ENCODE peak calls at places on chromosomes 11 and 22, in nine cellular contexts. One of them, this sample, is unnamed.

GRCh38 chr11:77654770-77655434 is 17.3 kb upstream of the CLNS1A start:
- DNase-seq in BJ: no peak
- DNase-seq in dorsolateral prefrontal cortex: no peak
- DNase-seq in WTC11: no peak
- DNase-seq in RWPE1: no peak
- DNase-seq in brain microvascular endothelial cell: no peak
- DNase-seq in right lobe of liver: no peak
- DNase-seq in fibroblast of pulmonary artery: no peak
- DNase-seq in cardiac muscle cell: no peak
- DNase-seq in this sample: no peak

GRCh38 chr11:123548774-123549173 is 105.7 kb downstream of the SCN3B start:
- DNase-seq in BJ: no peak
- DNase-seq in dorsolateral prefrontal cortex: no peak
- DNase-seq in WTC11: no peak
- DNase-seq in RWPE1: no peak
- DNase-seq in brain microvascular endothelial cell: no peak
- DNase-seq in right lobe of liver: no peak
- DNase-seq in fibroblast of pulmonary artery: no peak
- DNase-seq in cardiac muscle cell: no peak
- DNase-seq in this sample: no peak

GRCh38 chr22:33202455-33202854 is 144.3 kb upstream of the SYN3 start:
- DNase-seq in BJ: no peak
- DNase-seq in dorsolateral prefrontal cortex: no peak
- DNase-seq in WTC11: no peak
- DNase-seq in RWPE1: no peak
- DNase-seq in brain microvascular endothelial cell: no peak
- DNase-seq in right lobe of liver: no peak
- DNase-seq in fibroblast of pulmonary artery: no peak
- DNase-seq in cardiac muscle cell: no peak
- DNase-seq in this sample: no peak

GRCh38 chr11:120929090-120929489 is 94.8 kb upstream of the TBCEL start:
- DNase-seq in BJ: no peak
- DNase-seq in dorsolateral prefrontal cortex: peak
- DNase-seq in WTC11: no peak
- DNase-seq in RWPE1: no peak
- DNase-seq in brain microvascular endothelial cell: no peak
- DNase-seq in right lobe of liver: no peak
- DNase-seq in fibroblast of pulmonary artery: peak
- DNase-seq in cardiac muscle cell: no peak
- DNase-seq in this sample: no peak

GRCh38 chr11:61546663-61547062 is 34.2 kb downstream of the SYT7 start:
- DNase-seq in BJ: no peak
- DNase-seq in dorsolateral prefrontal cortex: peak
- DNase-seq in WTC11: no peak
- DNase-seq in RWPE1: no peak
- DNase-seq in brain microvascular endothelial cell: no peak
- DNase-seq in right lobe of liver: no peak
- DNase-seq in fibroblast of pulmonary artery: no peak
- DNase-seq in cardiac muscle cell: no peak
- DNase-seq in this sample: no peak

GRCh38 chr22:38467904-38468760 is at the start of gene KDELR3:
- DNase-seq in BJ: no peak
- DNase-seq in dorsolateral prefrontal cortex: peak
- DNase-seq in WTC11: peak
- DNase-seq in RWPE1: peak
- DNase-seq in brain microvascular endothelial cell: peak
- DNase-seq in right lobe of liver: peak
- DNase-seq in fibroblast of pulmonary artery: peak
- DNase-seq in cardiac muscle cell: peak
- DNase-seq in this sample: no peak

GRCh38 chr11:12675951-12676711 is 1.9 kb downstream of the TEAD1 start:
- DNase-seq in BJ: no peak
- DNase-seq in dorsolateral prefrontal cortex: no peak
- DNase-seq in WTC11: no peak
- DNase-seq in RWPE1: peak
- DNase-seq in brain microvascular endothelial cell: no peak
- DNase-seq in right lobe of liver: no peak
- DNase-seq in fibroblast of pulmonary artery: peak
- DNase-seq in cardiac muscle cell: peak
- DNase-seq in this sample: no peak

GRCh38 chr11:58192229-58192628 is 3.4 kb downstream of the OR9Q2 start:
- DNase-seq in BJ: no peak
- DNase-seq in dorsolateral prefrontal cortex: no peak
- DNase-seq in WTC11: no peak
- DNase-seq in RWPE1: no peak
- DNase-seq in brain microvascular endothelial cell: no peak
- DNase-seq in right lobe of liver: no peak
- DNase-seq in fibroblast of pulmonary artery: no peak
- DNase-seq in cardiac muscle cell: no peak
- DNase-seq in this sample: no peak

GRCh38 chr11:27041141-27041869 is 690 bp downstream of the BBOX1 start:
- DNase-seq in BJ: no peak
- DNase-seq in dorsolateral prefrontal cortex: no peak
- DNase-seq in WTC11: no peak
- DNase-seq in RWPE1: no peak
- DNase-seq in brain microvascular endothelial cell: no peak
- DNase-seq in right lobe of liver: no peak
- DNase-seq in fibroblast of pulmonary artery: no peak
- DNase-seq in cardiac muscle cell: no peak
- DNase-seq in this sample: no peak

GRCh38 chr11:120710354-120711187 is 199.0 kb downstream of the GRIK4 start:
- DNase-seq in BJ: peak
- DNase-seq in dorsolateral prefrontal cortex: peak
- DNase-seq in WTC11: peak
- DNase-seq in RWPE1: peak
- DNase-seq in brain microvascular endothelial cell: peak
- DNase-seq in right lobe of liver: no peak
- DNase-seq in fibroblast of pulmonary artery: peak
- DNase-seq in cardiac muscle cell: peak
- DNase-seq in this sample: peak

GRCh38 chr22:47069270-47069669 is 306.8 kb downstream of the TBC1D22A start:
- DNase-seq in BJ: no peak
- DNase-seq in dorsolateral prefrontal cortex: no peak
- DNase-seq in WTC11: no peak
- DNase-seq in RWPE1: no peak
- DNase-seq in brain microvascular endothelial cell: no peak
- DNase-seq in right lobe of liver: peak
- DNase-seq in fibroblast of pulmonary artery: no peak
- DNase-seq in cardiac muscle cell: no peak
- DNase-seq in this sample: no peak

GRCh38 chr11:126387856-126388255 is 32.4 kb downstream of the ST3GAL4 start:
- DNase-seq in BJ: no peak
- DNase-seq in dorsolateral prefrontal cortex: no peak
- DNase-seq in WTC11: no peak
- DNase-seq in RWPE1: no peak
- DNase-seq in brain microvascular endothelial cell: no peak
- DNase-seq in right lobe of liver: no peak
- DNase-seq in fibroblast of pulmonary artery: no peak
- DNase-seq in cardiac muscle cell: peak
- DNase-seq in this sample: no peak

GRCh38 chr11:119419834-119420492 is 3.0 kb downstream of the THY1 start:
- DNase-seq in BJ: no peak
- DNase-seq in dorsolateral prefrontal cortex: no peak
- DNase-seq in WTC11: no peak
- DNase-seq in RWPE1: no peak
- DNase-seq in brain microvascular endothelial cell: no peak
- DNase-seq in right lobe of liver: no peak
- DNase-seq in fibroblast of pulmonary artery: no peak
- DNase-seq in cardiac muscle cell: no peak
- DNase-seq in this sample: no peak

GRCh38 chr22:40348025-40348658 is 1.8 kb downstream of the ADSL start:
- DNase-seq in BJ: no peak
- DNase-seq in dorsolateral prefrontal cortex: peak
- DNase-seq in WTC11: peak
- DNase-seq in RWPE1: peak
- DNase-seq in brain microvascular endothelial cell: peak
- DNase-seq in right lobe of liver: no peak
- DNase-seq in fibroblast of pulmonary artery: peak
- DNase-seq in cardiac muscle cell: peak
- DNase-seq in this sample: peak

GRCh38 chr11:84899134-84899533 is 728.0 kb downstream of the DLG2 start:
- DNase-seq in BJ: no peak
- DNase-seq in dorsolateral prefrontal cortex: no peak
- DNase-seq in WTC11: no peak
- DNase-seq in RWPE1: no peak
- DNase-seq in brain microvascular endothelial cell: no peak
- DNase-seq in right lobe of liver: no peak
- DNase-seq in fibroblast of pulmonary artery: no peak
- DNase-seq in cardiac muscle cell: no peak
- DNase-seq in this sample: no peak

GRCh38 chr22:19788661-19789225 is 28.2 kb downstream of the TBX1 start:
- DNase-seq in BJ: no peak
- DNase-seq in dorsolateral prefrontal cortex: no peak
- DNase-seq in WTC11: no peak
- DNase-seq in RWPE1: no peak
- DNase-seq in brain microvascular endothelial cell: no peak
- DNase-seq in right lobe of liver: no peak
- DNase-seq in fibroblast of pulmonary artery: no peak
- DNase-seq in cardiac muscle cell: no peak
- DNase-seq in this sample: no peak

GRCh38 chr11:124934862-124935547 is 842 bp downstream of the HEPACAM start:
- DNase-seq in BJ: peak
- DNase-seq in dorsolateral prefrontal cortex: no peak
- DNase-seq in WTC11: no peak
- DNase-seq in RWPE1: no peak
- DNase-seq in brain microvascular endothelial cell: peak
- DNase-seq in right lobe of liver: no peak
- DNase-seq in fibroblast of pulmonary artery: peak
- DNase-seq in cardiac muscle cell: peak
- DNase-seq in this sample: no peak
- TF ChIP-seq CTCF in BJ: peak
- TF ChIP-seq CTCF in dorsolateral prefrontal cortex: no peak
- TF ChIP-seq CTCF in WTC11: no peak
- TF ChIP-seq CTCF in RWPE1: no peak
- TF ChIP-seq CTCF in brain microvascular endothelial cell: peak
- TF ChIP-seq CTCF in right lobe of liver: no peak
- TF ChIP-seq CTCF in fibroblast of pulmonary artery: no peak
- TF ChIP-seq CTCF in cardiac muscle cell: peak
- TF ChIP-seq CTCF in this sample: no peak

DNA sequence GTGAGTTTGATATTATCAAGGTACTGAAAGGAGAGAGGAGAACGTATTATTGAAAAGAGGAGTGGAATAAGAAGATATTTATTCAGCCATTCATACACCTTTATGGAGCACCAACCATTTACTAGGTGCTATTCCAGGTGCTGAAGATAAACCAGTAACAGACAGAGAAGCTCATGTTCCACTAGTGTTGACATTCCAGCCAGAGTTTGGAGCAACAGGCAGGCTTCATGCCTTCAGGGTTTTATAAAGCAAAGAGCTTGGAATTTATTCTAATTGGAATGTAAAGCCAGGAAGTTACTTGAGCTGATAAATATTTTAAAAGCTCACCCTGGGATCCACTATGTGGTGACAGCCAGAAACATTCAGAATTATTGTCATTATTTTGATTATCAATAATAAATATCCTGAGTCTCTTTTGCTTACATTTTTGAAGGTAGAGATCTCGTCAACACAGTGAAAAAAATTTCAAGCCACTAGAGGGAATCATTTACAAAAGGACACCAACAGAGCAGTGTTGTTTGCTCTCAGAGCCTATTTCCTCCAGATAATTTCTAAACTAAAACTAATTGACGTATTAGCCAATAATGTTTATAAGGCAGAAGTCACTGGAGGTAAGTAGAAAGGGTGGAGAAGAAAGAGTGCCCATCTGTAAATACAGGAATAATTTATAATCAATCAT is 172.0 kb downstream of the KCNA4 start:
- DNase-seq in BJ: no peak
- DNase-seq in dorsolateral prefrontal cortex: no peak
- DNase-seq in WTC11: no peak
- DNase-seq in RWPE1: no peak
- DNase-seq in brain microvascular endothelial cell: no peak
- DNase-seq in right lobe of liver: no peak
- DNase-seq in fibroblast of pulmonary artery: no peak
- DNase-seq in cardiac muscle cell: no peak
- DNase-seq in this sample: no peak
- TF ChIP-seq CTCF in BJ: no peak
- TF ChIP-seq CTCF in dorsolateral prefrontal cortex: no peak
- TF ChIP-seq CTCF in WTC11: no peak
- TF ChIP-seq CTCF in RWPE1: no peak
- TF ChIP-seq CTCF in brain microvascular endothelial cell: no peak
- TF ChIP-seq CTCF in right lobe of liver: no peak
- TF ChIP-seq CTCF in fibroblast of pulmonary artery: no peak
- TF ChIP-seq CTCF in cardiac muscle cell: peak
- TF ChIP-seq CTCF in this sample: no peak

DNA sequence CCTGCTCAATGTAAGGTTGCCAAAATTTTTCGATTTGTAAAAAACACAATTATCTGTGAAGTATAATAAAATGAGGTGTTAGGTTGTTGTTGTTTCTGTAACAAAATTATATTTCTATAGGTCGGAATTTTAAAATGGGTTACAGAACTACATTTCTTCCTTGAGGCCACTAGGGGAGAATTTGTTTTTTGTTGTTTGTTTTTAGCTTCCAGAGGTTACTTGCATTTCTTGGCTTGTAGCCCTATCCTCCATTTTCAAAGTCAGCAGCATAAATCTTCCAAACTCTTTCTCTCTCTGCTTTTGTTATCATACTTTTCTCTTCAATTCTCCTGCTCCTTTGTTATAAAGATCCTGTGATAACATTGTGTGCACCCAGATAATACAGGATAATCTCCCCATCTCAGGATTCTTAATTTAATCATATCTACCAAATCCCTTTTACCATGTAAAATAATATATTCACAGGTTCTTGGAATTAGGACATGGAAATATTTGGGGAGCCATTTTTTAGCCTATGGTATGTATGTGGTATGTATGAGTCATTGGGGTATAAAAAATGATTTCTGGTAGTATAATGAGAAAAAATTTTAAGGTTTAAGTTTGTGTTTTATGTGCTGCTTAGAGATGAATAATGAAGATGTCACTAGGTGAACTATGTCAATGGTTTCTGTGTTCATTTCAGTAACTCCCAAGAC is 9.4 kb upstream of the PATL1 start:
- DNase-seq in BJ: no peak
- DNase-seq in dorsolateral prefrontal cortex: no peak
- DNase-seq in WTC11: no peak
- DNase-seq in RWPE1: no peak
- DNase-seq in brain microvascular endothelial cell: no peak
- DNase-seq in right lobe of liver: no peak
- DNase-seq in fibroblast of pulmonary artery: peak
- DNase-seq in cardiac muscle cell: peak
- DNase-seq in this sample: no peak
- TF ChIP-seq CTCF in BJ: peak
- TF ChIP-seq CTCF in dorsolateral prefrontal cortex: no peak
- TF ChIP-seq CTCF in WTC11: no peak
- TF ChIP-seq CTCF in RWPE1: no peak
- TF ChIP-seq CTCF in brain microvascular endothelial cell: peak
- TF ChIP-seq CTCF in right lobe of liver: no peak
- TF ChIP-seq CTCF in fibroblast of pulmonary artery: peak
- TF ChIP-seq CTCF in cardiac muscle cell: no peak
- TF ChIP-seq CTCF in this sample: no peak

DNA sequence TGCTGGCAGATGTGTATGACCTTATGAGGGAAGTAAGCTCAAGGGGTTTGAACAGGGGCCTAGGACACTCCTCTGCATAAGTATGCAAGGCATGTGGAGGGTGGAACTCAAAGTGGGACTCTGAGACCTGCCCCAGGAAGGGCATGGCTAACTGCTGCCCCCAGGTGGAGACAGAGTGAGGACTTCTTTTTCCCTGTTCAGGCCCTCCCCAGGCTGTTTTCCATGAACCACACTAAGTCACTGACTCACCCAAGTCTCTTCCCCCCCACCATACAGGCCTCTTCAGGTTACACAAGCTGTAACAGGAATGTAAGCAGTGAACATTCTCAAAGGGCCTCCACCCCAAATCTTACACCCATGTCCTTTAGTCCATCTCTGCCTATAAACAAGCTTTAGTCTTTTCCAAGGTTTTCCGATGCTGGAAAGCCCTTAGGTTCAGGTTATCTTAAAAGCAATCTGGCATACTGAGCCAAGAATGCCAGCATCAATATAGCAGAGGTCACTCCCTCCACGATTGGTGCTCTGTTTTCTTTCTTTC is 13.1 kb downstream of the EEF1G start:
- DNase-seq in BJ: peak
- DNase-seq in dorsolateral prefrontal cortex: no peak
- DNase-seq in WTC11: peak
- DNase-seq in RWPE1: peak
- DNase-seq in brain microvascular endothelial cell: peak
- DNase-seq in right lobe of liver: peak
- DNase-seq in fibroblast of pulmonary artery: peak
- DNase-seq in cardiac muscle cell: peak
- DNase-seq in this sample: peak
- TF ChIP-seq CTCF in BJ: peak
- TF ChIP-seq CTCF in dorsolateral prefrontal cortex: peak
- TF ChIP-seq CTCF in WTC11: peak
- TF ChIP-seq CTCF in RWPE1: peak
- TF ChIP-seq CTCF in brain microvascular endothelial cell: peak
- TF ChIP-seq CTCF in right lobe of liver: peak
- TF ChIP-seq CTCF in fibroblast of pulmonary artery: peak
- TF ChIP-seq CTCF in cardiac muscle cell: peak
- TF ChIP-seq CTCF in this sample: peak